ENCODE peak calls at places on chromosomes 3 and 15, in ten cellular contexts. C is A549, W is right lobe of liver, A is GM23338, V is trophoblast cell, F is HCT116, Q is psoas muscle, K is ovary, L is lower lobe of right lung, H is upper lobe of left lung. M is an unnamed sample.

GRCh38 chr15:51281368-51281967 is 56.9 kb downstream of the CYP19A1 start:
- DNase-seq in K (peak; percentile 43), F (peak; percentile 22), H (no peak), L (peak; percentile 68), C (peak; percentile 65), A (peak; percentile 75), Q (peak; percentile 54), V (no peak), W (peak; percentile 67), M (no peak)

GRCh38 chr15:62112051-62112450 is 45.3 kb downstream of the C2CD4A start:
- DNase-seq in W (no peak), Q (no peak), A (no peak), K (no peak), H (no peak), C (no peak), F (no peak), V (no peak), L (no peak), M (no peak)

GRCh38 chr3:161314836-161315391 is 56.4 kb downstream of the SPTSSB start:
- DNase-seq in A (no peak), H (no peak), K (no peak), F (no peak), Q (no peak), V (no peak), W (no peak), L (no peak), C (no peak), M (no peak)

GRCh38 chr15:33941279-33942063 is 26.8 kb upstream of the CHRM5 start:
- DNase-seq in F (no peak), L (no peak), H (no peak), W (no peak), C (no peak), V (no peak), A (no peak), Q (no peak), K (no peak), M (no peak)

GRCh38 chr3:38490288-38490860 is 5.8 kb upstream of the EXOG start:
- DNase-seq in F (no peak), H (no peak), W (no peak), A (no peak), Q (no peak), L (no peak), V (no peak), C (no peak), K (no peak), M (no peak)

GRCh38 chr15:42066764-42067415 is 27.5 kb downstream of the PLA2G4D start:
- DNase-seq in K (no peak), F (no peak), V (no peak), Q (no peak), L (no peak), A (no peak), W (no peak), H (peak; percentile 44), C (no peak), M (no peak)

GRCh38 chr3:43858052-43858701 is 167.4 kb downstream of the ABHD5 start:
- DNase-seq in K (no peak), C (no peak), L (no peak), W (no peak), Q (no peak), H (no peak), V (no peak), A (peak; percentile 39), F (no peak), M (no peak)

GRCh38 chr3:184426691-184427141 is 46.9 kb downstream of the CHRD start:
- DNase-seq in C (no peak), K (no peak), F (no peak), Q (no peak), V (no peak), W (no peak), H (no peak), L (no peak), A (no peak), M (no peak)

GRCh38 chr3:104102386-104102785 is 1264.3 kb upstream of the ALCAM start:
- DNase-seq in C (peak; percentile 51), V (no peak), H (no peak), A (peak; percentile 77), F (peak; percentile 45), Q (no peak), K (no peak), L (no peak), W (no peak), M (no peak)

GRCh38 chr15:89673162-89673506 is 6.0 kb downstream of the PLIN1 start:
- DNase-seq in K (peak; percentile 27), A (peak; percentile 91), Q (no peak), C (peak; percentile 64), L (no peak), W (no peak), F (peak; percentile 12), V (peak; percentile 69), H (peak; percentile 52), M (no peak)

GRCh38 chr3:169764164-169764452 is 752 bp downstream of the TERC start:
- DNase-seq in Q (no peak), A (no peak), C (no peak), F (no peak), K (no peak), L (no peak), W (no peak), V (no peak), H (no peak), M (no peak)

DNA sequence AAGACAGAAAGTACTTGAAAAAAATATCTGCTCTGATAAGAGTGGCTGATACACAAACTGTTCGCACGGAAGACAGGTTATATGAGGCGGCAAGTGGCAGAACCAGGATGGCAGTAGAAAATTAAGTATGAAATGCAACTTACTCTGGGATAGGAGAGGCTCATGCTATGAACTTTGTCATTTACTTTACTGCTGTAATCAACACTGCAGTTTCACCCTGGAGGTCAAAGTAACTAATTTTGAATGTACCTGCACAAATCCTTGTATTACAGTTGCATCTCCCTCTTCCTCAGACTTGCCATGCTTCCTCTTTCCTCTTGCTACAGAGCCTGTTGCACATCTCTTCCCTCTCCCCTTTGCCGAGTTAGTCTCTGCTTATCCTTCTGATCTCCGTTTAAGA is 38.8 kb downstream of the HACL1 start:
- DNase-seq in W (no peak), L (no peak), A (no peak), F (no peak), K (no peak), C (no peak), V (no peak), H (no peak), Q (no peak), M (no peak)
- H3K27ac ChIP-seq in W (peak overlapping the region; percentile 55), L (no peak overlapping the region), A (no peak overlapping the region), F (no peak overlapping the region), K (no peak overlapping the region), C (no peak overlapping the region), V (no peak overlapping the region), H (no peak overlapping the region), Q (no peak overlapping the region), M (no peak overlapping the region)

GRCh38 chr15:99165020-99165790 is 60.3 kb downstream of the SYNM start:
- DNase-seq in F (no peak), A (no peak), V (no peak), W (no peak), K (no peak), L (no peak), H (no peak), Q (no peak), C (no peak), M (no peak)

GRCh38 chr15:99165956-99166689 is 61.2 kb downstream of the SYNM start:
- DNase-seq in V (no peak), Q (no peak), C (no peak), F (no peak), H (no peak), K (no peak), W (no peak), A (no peak), L (no peak), M (no peak)

GRCh38 chr15:99167201-99167600 is 62.3 kb downstream of the SYNM start:
- DNase-seq in Q (no peak), K (no peak), F (no peak), L (no peak), V (no peak), H (no peak), W (no peak), C (no peak), A (no peak), M (no peak)

GRCh38 chr15:99164119-99164518 is 59.2 kb downstream of the SYNM start:
- DNase-seq in K (no peak), W (no peak), L (no peak), Q (no peak), V (no peak), C (no peak), F (no peak), A (no peak), H (no peak), M (no peak)

DNA sequence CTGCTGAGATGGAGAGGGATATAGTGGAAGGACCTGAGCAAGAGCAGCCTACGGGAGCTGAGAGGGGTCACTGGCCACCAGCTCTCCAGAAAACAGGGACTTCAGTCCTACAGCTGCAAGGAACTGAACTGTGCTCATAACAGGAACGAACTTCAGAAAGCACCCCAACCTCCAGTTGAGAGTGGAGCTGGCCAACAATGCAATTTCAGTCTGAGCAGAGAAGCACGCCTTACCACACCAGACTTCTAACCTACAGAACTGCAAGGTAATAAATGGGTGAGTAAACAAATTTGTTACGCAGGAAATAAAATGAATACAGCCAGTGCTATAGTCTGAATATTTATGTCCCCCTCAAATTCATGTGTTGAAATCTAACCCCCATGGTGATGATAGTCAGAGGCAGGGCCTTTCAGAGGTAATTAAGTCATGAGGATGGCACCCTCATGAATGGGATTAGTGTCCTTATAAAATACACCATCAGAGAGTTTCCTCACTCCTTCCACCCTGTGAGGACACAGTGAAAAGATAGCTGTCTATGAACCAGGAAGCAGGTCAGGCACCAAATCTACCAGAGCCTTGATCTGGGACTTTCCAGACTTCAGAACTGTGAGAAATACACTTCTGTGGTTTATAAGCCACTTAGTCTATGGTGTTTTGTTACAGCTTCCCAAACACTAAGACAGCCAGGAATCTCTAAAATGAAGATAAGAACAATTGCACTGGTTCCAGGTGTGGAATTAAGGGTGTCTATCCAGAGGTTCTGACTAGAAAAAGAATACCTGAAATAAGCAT is 58.6 kb downstream of the SYNM start:
- DNase-seq in F (no peak), K (no peak), V (no peak), L (no peak), Q (no peak), W (no peak), H (no peak), A (no peak), C (no peak), M (no peak)
- H3K4me1 ChIP-seq in F (no peaks in the 10 kb centered on the region), K (no peaks in the 10 kb centered on the region), V (no peaks in the 10 kb centered on the region), L (no peaks in the 10 kb centered on the region), Q (peaks cover 25% of the 10 kb centered on the region), W (no peaks in the 10 kb centered on the region), H (no peaks in the 10 kb centered on the region), A (no peaks in the 10 kb centered on the region), C (no peaks in the 10 kb centered on the region), M (no peaks in the 10 kb centered on the region)

GRCh38 chr3:50272911-50273688 is 4.2 kb downstream of the SEMA3B start:
- DNase-seq in C (peak; percentile 74), F (no peak), Q (peak; percentile 86), K (peak; percentile 88), V (peak; percentile 89), W (peak; percentile 89), L (peak; percentile 92), H (peak; percentile 97), A (peak; percentile 90), M (peak; percentile 73)
- H3K4me3 ChIP-seq in C (no peak overlapping the region), F (peak overlapping the region; percentile 43), Q (peak overlapping the region; percentile 38), K (peak overlapping the region; percentile 15), V (no peak overlapping the region), W (peak overlapping the region; percentile 31), L (peak overlapping the region; percentile 45), H (no peak overlapping the region), A (peak overlapping the region; percentile 53), M (peak overlapping the region; percentile 23)

DNA sequence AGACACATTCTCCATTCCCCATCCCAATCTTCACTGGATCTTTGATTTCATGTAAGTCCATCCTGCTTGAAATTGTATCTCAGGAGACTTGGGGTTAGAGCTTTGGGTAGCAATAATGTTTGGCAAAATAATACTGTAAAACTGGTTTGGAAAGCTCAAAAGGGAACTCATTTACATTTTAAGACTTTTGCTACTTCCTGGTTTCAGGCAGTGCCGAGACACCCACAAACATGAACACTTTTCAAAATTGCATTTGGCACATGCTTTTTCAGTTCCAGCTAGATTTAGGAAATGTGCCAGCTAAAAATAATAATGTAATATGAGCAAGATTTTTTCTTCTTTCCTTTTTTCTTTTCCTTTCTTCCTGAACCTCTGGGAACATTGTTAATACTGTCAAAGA is 145.7 kb upstream of the CBLB start:
- DNase-seq in W (no peak), H (no peak), L (no peak), C (no peak), K (no peak), A (no peak), V (no peak), Q (no peak), F (no peak), M (no peak)
- H3K27ac ChIP-seq in W (no peak overlapping the region), H (no peak overlapping the region), L (no peak overlapping the region), C (no peak overlapping the region), K (no peak overlapping the region), A (no peak overlapping the region), V (no peak overlapping the region), Q (no peak overlapping the region), F (no peak overlapping the region), M (no peak overlapping the region)

M was measured in effector memory CD4-positive, alpha-beta T cell.